ENCODE peak calls at places on chromosomes 16 and 17, in four cellular contexts. One of them, this sample, is unnamed.

GRCh38 chr17:80758793-80759673 is 214.4 kb downstream of the RPTOR start:
- DNase-seq in heart right ventricle: no peak
- DNase-seq in AG09319: no peak
- DNase-seq in sigmoid colon: peak
- DNase-seq in this sample: no peak

GRCh38 chr16:1659071-1659470 is 19.0 kb upstream of the JPT2 start:
- DNase-seq in heart right ventricle: no peak
- DNase-seq in AG09319: no peak
- DNase-seq in sigmoid colon: no peak
- DNase-seq in this sample: no peak

GRCh38 chr17:54967621-54968258 is 714 bp downstream of the COX11 start:
- DNase-seq in AG09319: no peak
- DNase-seq in heart right ventricle: no peak
- DNase-seq in sigmoid colon: no peak
- DNase-seq in this sample: no peak

GRCh38 chr16:66682271-66682670 is 14.3 kb downstream of the CMTM4 start:
- DNase-seq in AG09319: no peak
- DNase-seq in heart right ventricle: no peak
- DNase-seq in sigmoid colon: no peak
- DNase-seq in this sample: no peak

GRCh38 chr16:14202697-14203096 is 131.6 kb downstream of the MRTFB start:
- DNase-seq in sigmoid colon: no peak
- DNase-seq in AG09319: no peak
- DNase-seq in heart right ventricle: no peak
- DNase-seq in this sample: no peak

GRCh38 chr16:54934536-54935410 is 4.1 kb downstream of the IRX5 start:
- DNase-seq in heart right ventricle: no peak
- DNase-seq in AG09319: no peak
- DNase-seq in sigmoid colon: no peak
- DNase-seq in this sample: no peak

GRCh38 chr17:34254146-34254545 is 939 bp upstream of the CCL2 start:
- DNase-seq in AG09319: peak
- DNase-seq in heart right ventricle: no peak
- DNase-seq in sigmoid colon: no peak
- DNase-seq in this sample: no peak

GRCh38 chr16:84986102-84986501 is 25.2 kb downstream of the ZDHHC7 start:
- DNase-seq in sigmoid colon: no peak
- DNase-seq in AG09319: no peak
- DNase-seq in heart right ventricle: no peak
- DNase-seq in this sample: no peak

GRCh38 chr17:70121136-70121535 is 46.1 kb downstream of the KCNJ16 start:
- DNase-seq in AG09319: no peak
- DNase-seq in heart right ventricle: no peak
- DNase-seq in sigmoid colon: no peak
- DNase-seq in this sample: no peak

GRCh38 chr16:65120811-65121721 is 797 bp downstream of the CDH11 start:
- DNase-seq in sigmoid colon: peak
- DNase-seq in heart right ventricle: peak
- DNase-seq in AG09319: no peak
- DNase-seq in this sample: peak

GRCh38 chr17:82917656-82918345 is 78.0 kb upstream of the ZNF750 start:
- DNase-seq in sigmoid colon: no peak
- DNase-seq in heart right ventricle: no peak
- DNase-seq in AG09319: no peak
- DNase-seq in this sample: no peak

GRCh38 chr16:79431923-79432322 is 168.6 kb downstream of the MAF start:
- DNase-seq in sigmoid colon: no peak
- DNase-seq in AG09319: no peak
- DNase-seq in heart right ventricle: no peak
- DNase-seq in this sample: no peak

GRCh38 chr17:38544175-38544838 is 61.4 kb downstream of the SRCIN1 start:
- DNase-seq in sigmoid colon: no peak
- DNase-seq in heart right ventricle: no peak
- DNase-seq in AG09319: no peak
- DNase-seq in this sample: no peak

GRCh38 chr17:55238931-55239297 is 25.8 kb upstream of the HLF start:
- DNase-seq in heart right ventricle: no peak
- DNase-seq in AG09319: no peak
- DNase-seq in sigmoid colon: no peak
- DNase-seq in this sample: no peak

GRCh38 chr17:3896108-3897099 is 3.6 kb upstream of the CAMKK1 start:
- DNase-seq in sigmoid colon: no peak
- DNase-seq in AG09319: no peak
- DNase-seq in heart right ventricle: no peak
- DNase-seq in this sample: no peak

GRCh38 chr17:36085710-36086268 is 4.2 kb downstream of the CCL3 start:
- DNase-seq in sigmoid colon: no peak
- DNase-seq in heart right ventricle: no peak
- DNase-seq in AG09319: no peak
- DNase-seq in this sample: no peak

GRCh38 chr17:48715496-48716399 is 6.6 kb downstream of the PRAC1 start:
- DNase-seq in heart right ventricle: no peak
- DNase-seq in AG09319: no peak
- DNase-seq in sigmoid colon: peak
- DNase-seq in this sample: no peak

GRCh38 chr17:57281887-57282653 is 25.7 kb downstream of the MSI2 start:
- DNase-seq in AG09319: no peak
- DNase-seq in sigmoid colon: no peak
- DNase-seq in heart right ventricle: no peak
- DNase-seq in this sample: no peak

GRCh38 chr16:23407436-23408125 is 45.4 kb downstream of the COG7 start:
- DNase-seq in heart right ventricle: no peak
- DNase-seq in AG09319: no peak
- DNase-seq in sigmoid colon: peak
- DNase-seq in this sample: no peak

GRCh38 chr17:47735536-47736011 is 2.5 kb downstream of the TBX21 start:
- DNase-seq in sigmoid colon: peak
- DNase-seq in heart right ventricle: no peak
- DNase-seq in AG09319: no peak
- DNase-seq in this sample: no peak

GRCh38 chr17:19728114-19728495 is 11.7 kb upstream of the SLC47A2 start:
- DNase-seq in AG09319: peak
- DNase-seq in heart right ventricle: peak
- DNase-seq in sigmoid colon: peak
- DNase-seq in this sample: no peak

GRCh38 chr16:72285728-72286127 is 113.8 kb upstream of the PMFBP1 start:
- DNase-seq in AG09319: no peak
- DNase-seq in sigmoid colon: no peak
- DNase-seq in heart right ventricle: no peak
- DNase-seq in this sample: no peak

GRCh38 chr16:28063047-28063521 is 430 bp downstream of the GSG1L start:
- DNase-seq in AG09319: no peak
- DNase-seq in sigmoid colon: no peak
- DNase-seq in heart right ventricle: no peak
- DNase-seq in this sample: peak

GRCh38 chr17:67520282-67520906 is 143.3 kb downstream of the PITPNC1 start:
- DNase-seq in heart right ventricle: no peak
- DNase-seq in sigmoid colon: peak
- DNase-seq in AG09319: peak
- DNase-seq in this sample: no peak

GRCh38 chr17:77266891-77267341 is 126.1 kb downstream of the SEC14L1 start:
- DNase-seq in sigmoid colon: no peak
- DNase-seq in heart right ventricle: no peak
- DNase-seq in AG09319: no peak
- DNase-seq in this sample: no peak
- TF ChIP-seq CTCF in sigmoid colon: no peak
- TF ChIP-seq CTCF in heart right ventricle: no peak
- TF ChIP-seq CTCF in AG09319: peak
- TF ChIP-seq CTCF in this sample: no peak

GRCh38 chr16:56825821-56826220 is 39.2 kb upstream of the SLC12A3 start:
- DNase-seq in AG09319: no peak
- DNase-seq in sigmoid colon: no peak
- DNase-seq in heart right ventricle: no peak
- DNase-seq in this sample: no peak

GRCh38 chr16:56824804-56825203 is 40.2 kb upstream of the SLC12A3 start:
- DNase-seq in heart right ventricle: no peak
- DNase-seq in AG09319: no peak
- DNase-seq in sigmoid colon: no peak
- DNase-seq in this sample: no peak

GRCh38 chr16:56822966-56823739 is 41.9 kb upstream of the SLC12A3 start:
- DNase-seq in sigmoid colon: no peak
- DNase-seq in heart right ventricle: no peak
- DNase-seq in AG09319: no peak
- DNase-seq in this sample: no peak

GRCh38 chr16:56828641-56829040 is 36.4 kb upstream of the SLC12A3 start:
- DNase-seq in AG09319: no peak
- DNase-seq in heart right ventricle: no peak
- DNase-seq in sigmoid colon: no peak
- DNase-seq in this sample: no peak

GRCh38 chr16:56824335-56824734 is 40.7 kb upstream of the SLC12A3 start:
- DNase-seq in heart right ventricle: no peak
- DNase-seq in AG09319: no peak
- DNase-seq in sigmoid colon: no peak
- DNase-seq in this sample: no peak
- TF ChIP-seq CTCF in heart right ventricle: peak
- TF ChIP-seq CTCF in AG09319: peak
- TF ChIP-seq CTCF in sigmoid colon: no peak
- TF ChIP-seq CTCF in this sample: no peak

GRCh38 chr17:63983326-63983725 is 10.6 kb upstream of the SCN4A start:
- DNase-seq in heart right ventricle: peak
- DNase-seq in AG09319: no peak
- DNase-seq in sigmoid colon: no peak
- DNase-seq in this sample: no peak

GRCh38 chr17:63984651-63985386 is 12.1 kb upstream of the SCN4A start:
- DNase-seq in sigmoid colon: no peak
- DNase-seq in heart right ventricle: peak
- DNase-seq in AG09319: peak
- DNase-seq in this sample: no peak

GRCh38 chr17:63986842-63987615 is 11.1 kb upstream of the PRR29 start:
- DNase-seq in heart right ventricle: peak
- DNase-seq in AG09319: no peak
- DNase-seq in sigmoid colon: no peak
- DNase-seq in this sample: no peak

GRCh38 chr17:63984206-63984605 is 11.5 kb upstream of the SCN4A start:
- DNase-seq in AG09319: peak
- DNase-seq in sigmoid colon: no peak
- DNase-seq in heart right ventricle: no peak
- DNase-seq in this sample: no peak

DNA sequence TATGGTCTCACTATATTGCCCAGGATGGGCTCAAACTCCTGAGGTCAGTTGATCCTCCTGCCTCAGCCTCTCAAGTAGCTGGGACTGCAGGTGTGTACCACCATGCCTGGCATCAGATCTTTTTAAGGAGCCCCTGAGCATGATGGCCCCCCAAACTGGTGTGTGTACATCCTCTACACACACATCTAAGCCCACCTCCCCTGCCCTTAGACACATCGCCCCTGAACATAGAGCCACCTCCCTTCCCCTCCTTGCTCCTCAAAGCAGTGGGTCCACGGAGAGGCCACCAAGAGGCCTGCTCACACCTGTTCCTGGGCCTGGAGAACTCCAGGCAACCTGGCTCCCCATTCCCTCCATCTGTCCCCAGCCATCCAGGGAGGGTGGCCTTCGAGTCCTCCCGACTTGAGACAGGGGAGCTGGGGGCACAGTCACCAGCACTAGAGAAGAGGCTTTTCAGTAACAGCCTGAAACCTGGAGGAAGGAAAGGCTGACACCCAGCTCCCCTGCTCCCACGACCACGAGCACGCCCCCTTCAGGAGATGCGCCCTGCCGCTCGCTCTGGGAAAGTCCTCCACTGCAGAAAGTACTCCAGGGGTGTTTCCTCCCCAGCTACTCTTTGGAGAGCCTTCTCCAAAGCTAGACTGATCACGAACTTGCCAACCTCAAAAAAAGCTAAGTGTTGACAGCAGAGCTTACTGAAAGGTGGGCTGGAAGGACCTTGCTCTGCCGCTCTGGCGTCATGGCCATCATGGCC is 12.6 kb upstream of the PRR29 start:
- DNase-seq in sigmoid colon: no peak
- DNase-seq in AG09319: no peak
- DNase-seq in heart right ventricle: no peak
- DNase-seq in this sample: no peak
- TF ChIP-seq CTCF in sigmoid colon: no peak
- TF ChIP-seq CTCF in AG09319: no peak
- TF ChIP-seq CTCF in heart right ventricle: no peak
- TF ChIP-seq CTCF in this sample: no peak

GRCh38 chr17:44324571-44325275 is at the start of gene SLC25A39:
- DNase-seq in sigmoid colon: peak
- DNase-seq in AG09319: peak
- DNase-seq in heart right ventricle: peak
- DNase-seq in this sample: peak
- TF ChIP-seq CTCF in sigmoid colon: no peak
- TF ChIP-seq CTCF in AG09319: no peak
- TF ChIP-seq CTCF in heart right ventricle: no peak
- TF ChIP-seq CTCF in this sample: no peak

GRCh38 chr17:28783161-28783560 is 39.4 kb downstream of the TRAF4 start:
- DNase-seq in AG09319: no peak
- DNase-seq in sigmoid colon: no peak
- DNase-seq in heart right ventricle: no peak
- DNase-seq in this sample: no peak
- TF ChIP-seq CTCF in AG09319: no peak
- TF ChIP-seq CTCF in sigmoid colon: no peak
- TF ChIP-seq CTCF in heart right ventricle: no peak
- TF ChIP-seq CTCF in this sample: no peak

This sample was measured in mesothelial cell of epicardium.